ENCODE peak calls at places on chromosomes 4 and X, in ten cellular contexts. B is retina, L is mesothelial cell of epicardium, M is left colon, Y is heart left ventricle, Q is psoas muscle, E is Caco-2, K is fibroblast of the aortic adventitia, G is endothelial cell of umbilical vein, X is heart right ventricle. P is an unnamed sample.

GRCh38 chrX:107675823-107676555 is 47.7 kb downstream of the PRPS1 start:
- DNase-seq in G (no peak), X (no peak), E (no peak), K (peak; percentile 57), Q (peak; percentile 62), M (no peak), B (no peak), L (no peak), Y (no peak), P (no peak)

GRCh38 chrX:154135458-154136229 is 8.4 kb upstream of the OPN1LW start:
- DNase-seq in B (no peak), G (no peak), K (no peak), Y (no peak), E (no peak), Q (no peak), M (no peak), L (no peak), X (no peak), P (no peak)

GRCh38 chrX:65706041-65706828 is 38.8 kb downstream of the MSN start:
- DNase-seq in Y (peak; percentile 61), G (peak; percentile 76), B (no peak), Q (peak; percentile 66), X (peak; percentile 22), L (no peak), K (peak; percentile 72), M (no peak), E (no peak), P (no peak)

GRCh38 chr4:96599752-96600151 is 759.9 kb downstream of the PDHA2 start:
- DNase-seq in K (no peak), M (no peak), E (no peak), X (no peak), Y (no peak), B (no peak), G (no peak), L (no peak), Q (no peak), P (no peak)

GRCh38 chr4:172270421-172270820 is 457.2 kb downstream of the GALNTL6 start:
- DNase-seq in Y (no peak), L (no peak), G (no peak), E (no peak), B (no peak), M (no peak), X (no peak), K (no peak), Q (no peak), P (no peak)

GRCh38 chr4:139229534-139230039 is 50.4 kb downstream of the MGARP start:
- DNase-seq in K (peak; percentile 84), Y (no peak), Q (no peak), L (no peak), G (peak; percentile 64), B (peak; percentile 49), M (no peak), X (no peak), E (peak; percentile 46), P (peak; percentile 29)

GRCh38 chrX:46978341-46979291 is 66.4 kb downstream of the JADE3 start:
- DNase-seq in M (peak; percentile 90), Q (peak; percentile 72), K (peak; percentile 79), B (peak; percentile 28), G (peak; percentile 87), E (peak; percentile 80), X (peak; percentile 62), L (no peak), Y (peak; percentile 75), P (peak; percentile 81)

GRCh38 chr4:5893013-5893580 is at the start of gene CRMP1:
- DNase-seq in G (no peak), M (no peak), Q (no peak), E (no peak), X (peak; percentile 34), K (no peak), L (no peak), Y (no peak), B (peak; percentile 80), P (no peak)

GRCh38 chrX:15202458-15203177 is 67.3 kb downstream of the ASB9 start:
- DNase-seq in E (no peak), X (no peak), Y (no peak), G (no peak), M (no peak), L (no peak), K (no peak), B (no peak), Q (no peak), P (no peak)

GRCh38 chr4:6043188-6043587 is 25.0 kb upstream of the C4orf50 start:
- DNase-seq in M (no peak), G (no peak), E (no peak), L (no peak), Y (no peak), B (no peak), Q (no peak), X (no peak), K (no peak), P (no peak)

GRCh38 chr4:74311696-74312313 is 3.5 kb downstream of the EPGN start:
- DNase-seq in G (peak; percentile 70), Q (no peak), E (peak; percentile 61), K (peak; percentile 81), L (no peak), X (no peak), M (no peak), B (peak; percentile 29), Y (no peak), P (peak; percentile 47)

GRCh38 chr4:182752158-182752910 is 164.9 kb downstream of the DCTD start:
- DNase-seq in B (no peak), X (no peak), E (no peak), Q (no peak), Y (no peak), G (peak; percentile 67), M (no peak), L (no peak), K (peak; percentile 70), P (no peak)

GRCh38 chr4:54541426-54542118 is 116.2 kb upstream of the KIT start:
- DNase-seq in E (no peak), Y (no peak), L (no peak), G (no peak), K (peak; percentile 11), B (no peak), X (no peak), M (no peak), Q (no peak), P (no peak)

GRCh38 chr4:4919926-4920325 is 60.5 kb downstream of the MSX1 start:
- DNase-seq in B (no peak), L (no peak), G (no peak), X (no peak), Q (peak; percentile 71), E (no peak), Y (no peak), M (no peak), K (peak; percentile 88), P (no peak)

GRCh38 chr4:113738251-113738650 is 23.3 kb downstream of the CAMK2D start:
- DNase-seq in G (no peak), K (peak; percentile 65), X (no peak), L (no peak), Q (no peak), B (no peak), M (no peak), E (no peak), Y (no peak), P (no peak)

GRCh38 chr4:1815997-1816860 is 23.1 kb downstream of the FGFR3 start:
- DNase-seq in X (no peak), K (no peak), Q (no peak), E (no peak), B (no peak), L (no peak), Y (no peak), M (no peak), G (no peak), P (no peak)

GRCh38 chr4:11436673-11437072 is 8.0 kb upstream of the HS3ST1 start:
- DNase-seq in K (no peak), Q (no peak), Y (no peak), G (no peak), M (no peak), L (no peak), X (no peak), E (no peak), B (no peak), P (no peak)

GRCh38 chr4:7156273-7157139 is 35.8 kb upstream of the SORCS2 start:
- DNase-seq in K (peak; percentile 48), Y (peak; percentile 51), L (no peak), M (peak; percentile 26), X (no peak), Q (peak; percentile 62), E (no peak), G (peak; percentile 11), B (peak; percentile 74), P (peak; percentile 17)

GRCh38 chr4:75398501-75398900 is 115.7 kb downstream of the RCHY1 start:
- DNase-seq in K (no peak), L (no peak), E (no peak), X (no peak), Y (no peak), G (no peak), Q (no peak), M (no peak), B (no peak), P (no peak)

GRCh38 chrX:94751611-94752010 is 1077.6 kb downstream of the FAM133A start:
- DNase-seq in Y (no peak), K (no peak), M (no peak), Q (no peak), G (no peak), L (no peak), E (no peak), B (no peak), X (no peak), P (no peak)

GRCh38 chr4:152534541-152535231 is 1.2 kb downstream of the FBXW7 start:
- DNase-seq in B (peak; percentile 66), M (peak; percentile 76), X (peak; percentile 38), L (no peak), Y (peak; percentile 63), K (peak; percentile 12), Q (peak; percentile 63), G (peak; percentile 20), E (peak; percentile 25), P (peak; percentile 54)

GRCh38 chr4:64341711-64342110 is 67.5 kb downstream of the TECRL start:
- DNase-seq in M (no peak), G (no peak), X (peak; percentile 69), Q (peak; percentile 69), K (no peak), L (no peak), B (no peak), Y (peak; percentile 91), E (no peak), P (no peak)

GRCh38 chrX:120223374-120223773 is 27.2 kb upstream of the ZBTB33 start:
- DNase-seq in L (no peak), E (no peak), Y (no peak), X (no peak), B (no peak), K (no peak), M (no peak), Q (no peak), G (no peak), P (no peak)

GRCh38 chr4:136725286-136726081 is 806.8 kb downstream of the PCDH18 start:
- DNase-seq in Q (no peak), G (no peak), K (peak; percentile 70), E (no peak), L (no peak), B (no peak), Y (no peak), X (no peak), M (no peak), P (no peak)

GRCh38 chrX:11781133-11781532 is 23.1 kb downstream of the MSL3 start:
- DNase-seq in X (no peak), Q (no peak), G (no peak), K (no peak), M (no peak), Y (no peak), L (no peak), E (no peak), B (no peak), P (no peak)

GRCh38 chr4:157575339-157575738 is 354.8 kb downstream of the GRIA2 start:
- DNase-seq in E (no peak), M (no peak), Y (no peak), G (no peak), B (no peak), L (no peak), K (no peak), X (no peak), Q (no peak), P (no peak)

GRCh38 chrX:58025979-58026378 is 115.7 kb upstream of the ZXDA start:
- DNase-seq in Y (no peak), M (peak; percentile 37), E (peak; percentile 14), L (no peak), Q (no peak), G (peak; percentile 19), X (no peak), K (peak; percentile 27), B (no peak), P (peak; percentile 39)

GRCh38 chr4:177308125-177308524 is 1.5 kb upstream of the NEIL3 start:
- DNase-seq in E (no peak), M (no peak), Q (no peak), L (no peak), K (peak; percentile 84), X (no peak), G (no peak), B (no peak), Y (no peak), P (no peak)